ENCODE peak calls at places on chromosomes 16 and 17, in six cellular contexts. O is pancreas, J is breast epithelium, H is upper lobe of right lung, S is mammary epithelial cell, L is cardiac muscle cell. F is an unnamed sample.

GRCh38 chr16:20004931-20005330 is 68.8 kb downstream of the GPR139 start:
- DNase-seq in O (no peak), L (no peak), H (no peak), S (no peak), J (no peak), F (no peak)

GRCh38 chr17:44363613-44364159 is at the start of gene FAM171A2:
- DNase-seq in S (peak; percentile 23), H (peak; percentile 84), J (no peak), L (peak; percentile 88), O (peak; percentile 55), F (no peak)

GRCh38 chr17:11142231-11142630 is 98.8 kb upstream of the SHISA6 start:
- DNase-seq in L (no peak), S (no peak), H (no peak), J (no peak), O (no peak), F (no peak)

GRCh38 chr16:75311383-75311938 is 60.0 kb upstream of the BCAR1 start:
- DNase-seq in O (no peak), H (no peak), J (no peak), L (no peak), S (no peak), F (no peak)

GRCh38 chr17:74280093-74280513 is 6.1 kb downstream of the DNAI2 start:
- DNase-seq in H (no peak), O (no peak), J (no peak), L (no peak), S (no peak), F (no peak)

GRCh38 chr17:70369296-70369855 is 200.0 kb downstream of the KCNJ2 start:
- DNase-seq in S (peak; percentile 36), H (no peak), J (no peak), L (no peak), O (no peak), F (no peak)

GRCh38 chr16:56918467-56919012 is 13.4 kb upstream of the HERPUD1 start:
- DNase-seq in L (no peak), S (no peak), J (no peak), H (no peak), O (no peak), F (peak; percentile 25)

GRCh38 chr17:80109713-80110446 is 8.5 kb downstream of the GAA start:
- DNase-seq in O (no peak), S (peak; percentile 92), J (peak; percentile 52), L (no peak), H (peak; percentile 52), F (no peak)

GRCh38 chr17:57478851-57479250 is 222.5 kb downstream of the MSI2 start:
- DNase-seq in O (no peak), H (no peak), S (no peak), J (no peak), L (no peak), F (no peak)

GRCh38 chr17:9957244-9957643 is 52.2 kb upstream of the RCVRN start:
- DNase-seq in J (no peak), O (no peak), H (peak; percentile 29), L (no peak), S (no peak), F (no peak)

GRCh38 chr17:49739662-49740271 is 24.2 kb downstream of the FAM117A start:
- DNase-seq in S (peak; percentile 44), J (peak; percentile 83), L (peak; percentile 62), O (peak; percentile 66), H (peak; percentile 85), F (peak; percentile 78)

GRCh38 chr17:77208856-77209255 is 68.1 kb downstream of the SEC14L1 start:
- DNase-seq in L (no peak), S (no peak), H (no peak), J (no peak), O (no peak), F (no peak)

GRCh38 chr17:81054308-81054707 is 19.4 kb downstream of the BAIAP2 start:
- DNase-seq in J (no peak), L (no peak), O (no peak), S (no peak), H (no peak), F (no peak)

GRCh38 chr16:54568897-54569807 is 282.6 kb upstream of the IRX3 start:
- DNase-seq in S (no peak), O (no peak), H (no peak), J (no peak), L (no peak), F (no peak)

GRCh38 chr17:42023524-42024349 is 3.8 kb downstream of the NKIRAS2 start:
- DNase-seq in S (no peak), H (peak; percentile 85), L (no peak), O (no peak), J (no peak), F (peak; percentile 42)

GRCh38 chr17:16463341-16464000 is 28.5 kb downstream of the LRRC75A start:
- DNase-seq in H (no peak), L (peak; percentile 42), O (peak; percentile 72), S (peak; percentile 35), J (no peak), F (no peak)

GRCh38 chr16:65489531-65490023 is 367.7 kb upstream of the CDH11 start:
- DNase-seq in H (no peak), S (no peak), L (no peak), J (no peak), O (no peak), F (no peak)

DNA sequence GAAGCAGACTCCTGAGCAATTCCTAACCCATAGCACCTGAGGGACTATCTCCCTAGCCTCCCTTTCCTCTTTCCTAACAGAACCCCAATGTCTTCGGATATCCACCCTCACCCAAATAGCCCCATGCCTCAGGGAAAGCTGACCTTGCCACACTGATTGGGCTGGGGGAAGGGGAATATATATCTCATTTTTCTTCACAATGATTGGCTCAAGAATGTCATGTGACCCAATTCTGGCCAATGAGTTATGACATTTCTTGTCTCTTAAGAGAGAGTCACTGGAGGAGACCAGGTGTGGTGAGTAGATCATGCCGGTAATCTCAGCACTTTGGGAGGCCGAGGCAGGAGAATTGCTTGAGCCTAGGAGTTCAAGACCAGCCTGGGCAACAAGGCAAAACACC is 71.9 kb upstream of the NLK start:
- DNase-seq in J (no peak), H (no peak), S (no peak), L (no peak), O (no peak), F (no peak)
- H3K4me3 ChIP-seq in J (no peak overlapping the region), H (no peak overlapping the region), S (no peak overlapping the region), L (no peak overlapping the region), O (no peak overlapping the region), F (no peak overlapping the region)

GRCh38 chr17:28244446-28244845 is 74.6 kb upstream of the TMEM97 start:
- DNase-seq in L (no peak), J (no peak), H (no peak), S (no peak), O (no peak), F (no peak)

GRCh38 chr17:28242791-28243190 is 76.2 kb upstream of the TMEM97 start:
- DNase-seq in H (no peak), S (no peak), J (no peak), O (no peak), L (no peak), F (no peak)

GRCh38 chr17:28252436-28252835 is 66.6 kb upstream of the TMEM97 start:
- DNase-seq in H (no peak), J (no peak), S (peak; percentile 83), O (no peak), L (no peak), F (no peak)

GRCh38 chr17:28249706-28250105 is 69.3 kb upstream of the TMEM97 start:
- DNase-seq in H (no peak), L (no peak), O (no peak), S (no peak), J (no peak), F (no peak)

DNA sequence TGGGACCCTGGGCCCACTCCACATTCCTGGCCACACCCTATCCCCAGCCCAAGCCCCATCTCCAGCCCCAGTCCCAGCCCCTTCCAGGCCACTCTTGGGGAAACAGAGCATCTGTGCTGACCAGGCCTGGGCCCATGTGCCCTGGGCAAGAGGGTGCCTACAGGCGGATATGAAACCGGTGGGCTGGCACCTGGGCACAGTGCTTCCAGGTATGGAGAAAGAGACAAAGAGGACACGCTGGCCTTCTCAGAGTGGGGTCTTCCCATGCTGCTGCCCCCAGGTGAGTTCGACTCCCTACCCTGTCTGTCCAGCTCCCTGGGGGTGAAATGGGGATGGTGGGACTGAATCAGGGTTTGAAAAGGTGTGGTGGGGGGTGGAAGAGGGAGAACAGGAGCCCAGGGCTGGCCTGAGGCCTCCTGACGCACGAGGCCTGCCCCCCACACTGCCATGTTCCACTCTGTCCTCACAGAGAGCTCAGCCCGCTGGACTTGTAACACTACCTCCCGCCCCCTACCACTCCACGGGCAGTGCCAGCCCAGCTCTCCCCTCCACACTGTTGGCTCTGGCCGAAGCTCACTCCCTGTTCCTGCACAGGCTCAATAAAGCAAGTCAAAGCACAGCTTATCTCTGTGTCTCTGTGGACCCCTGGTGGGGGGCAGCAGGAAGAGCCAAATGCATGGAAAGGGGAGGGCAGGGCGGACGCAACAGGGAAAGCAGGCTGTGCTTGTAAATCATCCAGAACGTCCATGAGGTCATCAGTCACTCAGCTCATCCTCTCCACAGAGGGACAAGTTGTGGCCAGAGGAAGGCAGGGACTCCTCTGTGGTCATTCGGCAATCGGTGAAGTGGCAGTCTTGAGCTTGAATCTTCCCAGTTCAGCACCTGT is 71.1 kb upstream of the TMEM97 start:
- DNase-seq in O (no peak), L (no peak), H (no peak), J (no peak), S (no peak), F (no peak)
- TF ChIP-seq CTCF in O (no peak), L (no peak), H (no peak), J (no peak), S (no peak), F (no peak)

GRCh38 chr17:6491071-6491700 is 46.9 kb downstream of the PIMREG start:
- DNase-seq in L (no peak), J (no peak), S (no peak), O (no peak), H (peak; percentile 32), F (no peak)
- H3K4me1 ChIP-seq in L (peaks cover 4% of the 10 kb centered on the region), J (no peaks in the 10 kb centered on the region), S (no peaks in the 10 kb centered on the region), O (no peaks in the 10 kb centered on the region), H (peaks cover 9% of the 10 kb centered on the region), F (no peaks in the 10 kb centered on the region)

GRCh38 chr17:48605409-48605864 is 651 bp upstream of the HOXB6 start:
- DNase-seq in O (no peak), J (no peak), H (no peak), S (no peak), L (no peak), F (no peak)
- H3K4me3 ChIP-seq in O (no peak overlapping the region), J (peak overlapping the region; percentile 28), H (no peak overlapping the region), S (no peak overlapping the region), L (no peak overlapping the region), F (no peak overlapping the region)